ENCODE peak calls at places on chromosome 1, in six cellular contexts. One of them, this sample, is unnamed.

GRCh38 chr1:54989473-54989872 is 9.0 kb downstream of the TMEM61 start:
- DNase-seq in AG09319: no peak
- DNase-seq in activated T-helper 1 cell treated with anti-CD3 and anti-CD28 coated beads, Interleukin-12 subunit alpha, Interleukin-12 subunit beta, Interleukin-2, Interleukin-4 antibody, amounts not matched to agents 30 ng/mL and 10 ng/mL and 1 ng/mL, durations not matched to agents 14 hours and 24 hours and 36 hours: no peak
- DNase-seq in midbrain: no peak
- DNase-seq in naive thymus-derived CD8-positive, alpha-beta T cell: no peak
- DNase-seq in stimulated activated CD4-positive, alpha-beta T cell treated with anti-CD3 and anti-CD28 coated beads, TNF-alpha, amount 100 ng/mL, for 48 hours: no peak
- DNase-seq in this sample: no peak

GRCh38 chr1:64744492-64745180 is at the start of gene RAVER2:
- DNase-seq in midbrain: peak; percentile 34
- DNase-seq in activated T-helper 1 cell treated with anti-CD3 and anti-CD28 coated beads, Interleukin-12 subunit alpha, Interleukin-12 subunit beta, Interleukin-2, Interleukin-4 antibody, amounts not matched to agents 30 ng/mL and 10 ng/mL and 1 ng/mL, durations not matched to agents 14 hours and 24 hours and 36 hours: peak; percentile 28
- DNase-seq in naive thymus-derived CD8-positive, alpha-beta T cell: peak; percentile 52
- DNase-seq in stimulated activated CD4-positive, alpha-beta T cell treated with anti-CD3 and anti-CD28 coated beads, TNF-alpha, amount 100 ng/mL, for 48 hours: peak; percentile 18
- DNase-seq in AG09319: peak; percentile 12
- DNase-seq in this sample: peak; percentile 55

GRCh38 chr1:109404838-109405237 is 7.1 kb upstream of the SORT1 start:
- DNase-seq in AG09319: no peak
- DNase-seq in naive thymus-derived CD8-positive, alpha-beta T cell: no peak
- DNase-seq in midbrain: no peak
- DNase-seq in activated T-helper 1 cell treated with anti-CD3 and anti-CD28 coated beads, Interleukin-12 subunit alpha, Interleukin-12 subunit beta, Interleukin-2, Interleukin-4 antibody, amounts not matched to agents 30 ng/mL and 10 ng/mL and 1 ng/mL, durations not matched to agents 14 hours and 24 hours and 36 hours: no peak
- DNase-seq in stimulated activated CD4-positive, alpha-beta T cell treated with anti-CD3 and anti-CD28 coated beads, TNF-alpha, amount 100 ng/mL, for 48 hours: no peak
- DNase-seq in this sample: no peak

GRCh38 chr1:165896277-165896676 is 68.9 kb downstream of the UCK2 start:
- DNase-seq in midbrain: no peak
- DNase-seq in stimulated activated CD4-positive, alpha-beta T cell treated with anti-CD3 and anti-CD28 coated beads, TNF-alpha, amount 100 ng/mL, for 48 hours: no peak
- DNase-seq in naive thymus-derived CD8-positive, alpha-beta T cell: no peak
- DNase-seq in AG09319: peak; percentile 77
- DNase-seq in activated T-helper 1 cell treated with anti-CD3 and anti-CD28 coated beads, Interleukin-12 subunit alpha, Interleukin-12 subunit beta, Interleukin-2, Interleukin-4 antibody, amounts not matched to agents 30 ng/mL and 10 ng/mL and 1 ng/mL, durations not matched to agents 14 hours and 24 hours and 36 hours: no peak
- DNase-seq in this sample: no peak

GRCh38 chr1:81126989-81127571 is 673.7 kb upstream of the ADGRL2 start:
- DNase-seq in naive thymus-derived CD8-positive, alpha-beta T cell: no peak
- DNase-seq in activated T-helper 1 cell treated with anti-CD3 and anti-CD28 coated beads, Interleukin-12 subunit alpha, Interleukin-12 subunit beta, Interleukin-2, Interleukin-4 antibody, amounts not matched to agents 30 ng/mL and 10 ng/mL and 1 ng/mL, durations not matched to agents 14 hours and 24 hours and 36 hours: no peak
- DNase-seq in AG09319: no peak
- DNase-seq in midbrain: no peak
- DNase-seq in stimulated activated CD4-positive, alpha-beta T cell treated with anti-CD3 and anti-CD28 coated beads, TNF-alpha, amount 100 ng/mL, for 48 hours: no peak
- DNase-seq in this sample: no peak

GRCh38 chr1:29498126-29499100 is 262.1 kb downstream of the PTPRU start:
- DNase-seq in AG09319: no peak
- DNase-seq in midbrain: no peak
- DNase-seq in stimulated activated CD4-positive, alpha-beta T cell treated with anti-CD3 and anti-CD28 coated beads, TNF-alpha, amount 100 ng/mL, for 48 hours: no peak
- DNase-seq in naive thymus-derived CD8-positive, alpha-beta T cell: no peak
- DNase-seq in activated T-helper 1 cell treated with anti-CD3 and anti-CD28 coated beads, Interleukin-12 subunit alpha, Interleukin-12 subunit beta, Interleukin-2, Interleukin-4 antibody, amounts not matched to agents 30 ng/mL and 10 ng/mL and 1 ng/mL, durations not matched to agents 14 hours and 24 hours and 36 hours: no peak
- DNase-seq in this sample: no peak

GRCh38 chr1:197675475-197676324 is 99.6 kb downstream of the DENND1B start:
- DNase-seq in naive thymus-derived CD8-positive, alpha-beta T cell: no peak
- DNase-seq in activated T-helper 1 cell treated with anti-CD3 and anti-CD28 coated beads, Interleukin-12 subunit alpha, Interleukin-12 subunit beta, Interleukin-2, Interleukin-4 antibody, amounts not matched to agents 30 ng/mL and 10 ng/mL and 1 ng/mL, durations not matched to agents 14 hours and 24 hours and 36 hours: no peak
- DNase-seq in AG09319: no peak
- DNase-seq in midbrain: no peak
- DNase-seq in stimulated activated CD4-positive, alpha-beta T cell treated with anti-CD3 and anti-CD28 coated beads, TNF-alpha, amount 100 ng/mL, for 48 hours: no peak
- DNase-seq in this sample: no peak

GRCh38 chr1:4108341-4108740 is 208.3 kb upstream of the C1orf174 start:
- DNase-seq in AG09319: no peak
- DNase-seq in activated T-helper 1 cell treated with anti-CD3 and anti-CD28 coated beads, Interleukin-12 subunit alpha, Interleukin-12 subunit beta, Interleukin-2, Interleukin-4 antibody, amounts not matched to agents 30 ng/mL and 10 ng/mL and 1 ng/mL, durations not matched to agents 14 hours and 24 hours and 36 hours: no peak
- DNase-seq in midbrain: no peak
- DNase-seq in naive thymus-derived CD8-positive, alpha-beta T cell: no peak
- DNase-seq in stimulated activated CD4-positive, alpha-beta T cell treated with anti-CD3 and anti-CD28 coated beads, TNF-alpha, amount 100 ng/mL, for 48 hours: no peak
- DNase-seq in this sample: no peak

GRCh38 chr1:10475510-10475909 is 760 bp downstream of the PEX14 start:
- DNase-seq in stimulated activated CD4-positive, alpha-beta T cell treated with anti-CD3 and anti-CD28 coated beads, TNF-alpha, amount 100 ng/mL, for 48 hours: no peak
- DNase-seq in AG09319: no peak
- DNase-seq in midbrain: no peak
- DNase-seq in activated T-helper 1 cell treated with anti-CD3 and anti-CD28 coated beads, Interleukin-12 subunit alpha, Interleukin-12 subunit beta, Interleukin-2, Interleukin-4 antibody, amounts not matched to agents 30 ng/mL and 10 ng/mL and 1 ng/mL, durations not matched to agents 14 hours and 24 hours and 36 hours: no peak
- DNase-seq in naive thymus-derived CD8-positive, alpha-beta T cell: no peak
- DNase-seq in this sample: no peak